ENCODE peak calls at places on chromosome 1, in ten cellular contexts. One of them, this sample, is unnamed.

GRCh38 chr1:27109103-27109822 is 45.7 kb downstream of the SLC9A1 start:
- DNase-seq in body of pancreas: no peak
- DNase-seq in stimulated activated naive CD4-positive, alpha-beta T cell: no peak
- DNase-seq in NCI-H2029 treated with DMSO at 0.1 percent for 48 hours: no peak
- DNase-seq in upper lobe of right lung: peak
- DNase-seq in Peyer's patch: peak
- DNase-seq in psoas muscle: no peak
- DNase-seq in stimulated activated CD4-positive, alpha-beta T cell treated with anti-CD3 and anti-CD28 coated beads, Interleukin-2, amount 100 ng/mL, for 24 hours: peak
- DNase-seq in tibial artery: no peak
- DNase-seq in GDM1: peak
- DNase-seq in this sample: no peak

GRCh38 chr1:2890221-2890850 is 88.8 kb upstream of the TTC34 start:
- DNase-seq in body of pancreas: no peak
- DNase-seq in stimulated activated naive CD4-positive, alpha-beta T cell: no peak
- DNase-seq in NCI-H2029 treated with DMSO at 0.1 percent for 48 hours: no peak
- DNase-seq in upper lobe of right lung: no peak
- DNase-seq in Peyer's patch: no peak
- DNase-seq in psoas muscle: no peak
- DNase-seq in stimulated activated CD4-positive, alpha-beta T cell treated with anti-CD3 and anti-CD28 coated beads, Interleukin-2, amount 100 ng/mL, for 24 hours: no peak
- DNase-seq in tibial artery: no peak
- DNase-seq in GDM1: no peak
- DNase-seq in this sample: no peak

GRCh38 chr1:63547621-63548294 is 24.4 kb downstream of the EFCAB7 start:
- DNase-seq in body of pancreas: peak
- DNase-seq in stimulated activated naive CD4-positive, alpha-beta T cell: no peak
- DNase-seq in NCI-H2029 treated with DMSO at 0.1 percent for 48 hours: no peak
- DNase-seq in upper lobe of right lung: no peak
- DNase-seq in Peyer's patch: no peak
- DNase-seq in psoas muscle: no peak
- DNase-seq in stimulated activated CD4-positive, alpha-beta T cell treated with anti-CD3 and anti-CD28 coated beads, Interleukin-2, amount 100 ng/mL, for 24 hours: no peak
- DNase-seq in tibial artery: no peak
- DNase-seq in GDM1: no peak
- DNase-seq in this sample: no peak

GRCh38 chr1:38789498-38790169 is 69.9 kb downstream of the RRAGC start:
- DNase-seq in body of pancreas: no peak
- DNase-seq in stimulated activated naive CD4-positive, alpha-beta T cell: no peak
- DNase-seq in NCI-H2029 treated with DMSO at 0.1 percent for 48 hours: peak
- DNase-seq in upper lobe of right lung: no peak
- DNase-seq in Peyer's patch: no peak
- DNase-seq in psoas muscle: no peak
- DNase-seq in stimulated activated CD4-positive, alpha-beta T cell treated with anti-CD3 and anti-CD28 coated beads, Interleukin-2, amount 100 ng/mL, for 24 hours: no peak
- DNase-seq in tibial artery: no peak
- DNase-seq in GDM1: no peak
- DNase-seq in this sample: no peak

GRCh38 chr1:230849451-230850194 is 18.7 kb downstream of the C1orf198 start:
- DNase-seq in body of pancreas: peak
- DNase-seq in stimulated activated naive CD4-positive, alpha-beta T cell: no peak
- DNase-seq in NCI-H2029 treated with DMSO at 0.1 percent for 48 hours: peak
- DNase-seq in upper lobe of right lung: no peak
- DNase-seq in Peyer's patch: no peak
- DNase-seq in psoas muscle: peak
- DNase-seq in stimulated activated CD4-positive, alpha-beta T cell treated with anti-CD3 and anti-CD28 coated beads, Interleukin-2, amount 100 ng/mL, for 24 hours: no peak
- DNase-seq in tibial artery: peak
- DNase-seq in GDM1: no peak
- DNase-seq in this sample: no peak

GRCh38 chr1:151371340-151371739 is 1.2 kb downstream of the SELENBP1 start:
- DNase-seq in body of pancreas: peak
- DNase-seq in stimulated activated naive CD4-positive, alpha-beta T cell: no peak
- DNase-seq in NCI-H2029 treated with DMSO at 0.1 percent for 48 hours: peak
- DNase-seq in upper lobe of right lung: peak
- DNase-seq in Peyer's patch: peak
- DNase-seq in psoas muscle: peak
- DNase-seq in stimulated activated CD4-positive, alpha-beta T cell treated with anti-CD3 and anti-CD28 coated beads, Interleukin-2, amount 100 ng/mL, for 24 hours: no peak
- DNase-seq in tibial artery: peak
- DNase-seq in GDM1: no peak
- DNase-seq in this sample: no peak

GRCh38 chr1:166153641-166154350 is 13.0 kb downstream of the FAM78B start:
- DNase-seq in body of pancreas: no peak
- DNase-seq in stimulated activated naive CD4-positive, alpha-beta T cell: no peak
- DNase-seq in NCI-H2029 treated with DMSO at 0.1 percent for 48 hours: no peak
- DNase-seq in upper lobe of right lung: no peak
- DNase-seq in Peyer's patch: no peak
- DNase-seq in psoas muscle: no peak
- DNase-seq in stimulated activated CD4-positive, alpha-beta T cell treated with anti-CD3 and anti-CD28 coated beads, Interleukin-2, amount 100 ng/mL, for 24 hours: no peak
- DNase-seq in tibial artery: no peak
- DNase-seq in GDM1: no peak
- DNase-seq in this sample: no peak

GRCh38 chr1:246295340-246295739 is 211.7 kb downstream of the SMYD3 start:
- DNase-seq in body of pancreas: no peak
- DNase-seq in stimulated activated naive CD4-positive, alpha-beta T cell: no peak
- DNase-seq in NCI-H2029 treated with DMSO at 0.1 percent for 48 hours: no peak
- DNase-seq in upper lobe of right lung: no peak
- DNase-seq in Peyer's patch: no peak
- DNase-seq in psoas muscle: no peak
- DNase-seq in stimulated activated CD4-positive, alpha-beta T cell treated with anti-CD3 and anti-CD28 coated beads, Interleukin-2, amount 100 ng/mL, for 24 hours: no peak
- DNase-seq in tibial artery: no peak
- DNase-seq in GDM1: no peak
- DNase-seq in this sample: no peak

GRCh38 chr1:224333939-224334701 is 4.1 kb upstream of the NVL start:
- DNase-seq in body of pancreas: no peak
- DNase-seq in stimulated activated naive CD4-positive, alpha-beta T cell: no peak
- DNase-seq in NCI-H2029 treated with DMSO at 0.1 percent for 48 hours: no peak
- DNase-seq in upper lobe of right lung: no peak
- DNase-seq in Peyer's patch: no peak
- DNase-seq in psoas muscle: no peak
- DNase-seq in stimulated activated CD4-positive, alpha-beta T cell treated with anti-CD3 and anti-CD28 coated beads, Interleukin-2, amount 100 ng/mL, for 24 hours: no peak
- DNase-seq in tibial artery: no peak
- DNase-seq in GDM1: peak
- DNase-seq in this sample: no peak

GRCh38 chr1:29410476-29410875 is 174.2 kb downstream of the PTPRU start:
- DNase-seq in body of pancreas: no peak
- DNase-seq in stimulated activated naive CD4-positive, alpha-beta T cell: no peak
- DNase-seq in NCI-H2029 treated with DMSO at 0.1 percent for 48 hours: peak
- DNase-seq in upper lobe of right lung: no peak
- DNase-seq in Peyer's patch: no peak
- DNase-seq in psoas muscle: no peak
- DNase-seq in stimulated activated CD4-positive, alpha-beta T cell treated with anti-CD3 and anti-CD28 coated beads, Interleukin-2, amount 100 ng/mL, for 24 hours: no peak
- DNase-seq in tibial artery: no peak
- DNase-seq in GDM1: no peak
- DNase-seq in this sample: no peak

GRCh38 chr1:43704838-43705237 is 2.5 kb upstream of the ST3GAL3 start:
- DNase-seq in body of pancreas: no peak
- DNase-seq in stimulated activated naive CD4-positive, alpha-beta T cell: no peak
- DNase-seq in NCI-H2029 treated with DMSO at 0.1 percent for 48 hours: no peak
- DNase-seq in upper lobe of right lung: no peak
- DNase-seq in Peyer's patch: no peak
- DNase-seq in psoas muscle: peak
- DNase-seq in stimulated activated CD4-positive, alpha-beta T cell treated with anti-CD3 and anti-CD28 coated beads, Interleukin-2, amount 100 ng/mL, for 24 hours: no peak
- DNase-seq in tibial artery: no peak
- DNase-seq in GDM1: no peak
- DNase-seq in this sample: no peak

GRCh38 chr1:32186077-32186476 is 6.6 kb downstream of the TXLNA start:
- DNase-seq in body of pancreas: no peak
- DNase-seq in stimulated activated naive CD4-positive, alpha-beta T cell: no peak
- DNase-seq in NCI-H2029 treated with DMSO at 0.1 percent for 48 hours: no peak
- DNase-seq in upper lobe of right lung: no peak
- DNase-seq in Peyer's patch: no peak
- DNase-seq in psoas muscle: no peak
- DNase-seq in stimulated activated CD4-positive, alpha-beta T cell treated with anti-CD3 and anti-CD28 coated beads, Interleukin-2, amount 100 ng/mL, for 24 hours: no peak
- DNase-seq in tibial artery: no peak
- DNase-seq in GDM1: no peak
- DNase-seq in this sample: no peak